ENCODE peak calls at places on chromosomes 3 and 15, in ten cellular contexts. E, X, K, C, A, F, P, B, Q and L are unnamed samples.

GRCh38 chr15:72353266-72353665 is 22.5 kb downstream of the HEXA start:
- DNase-seq in A (no peak), B (no peak), K (no peak), X (no peak), E (no peak), F (no peak), P (no peak), Q (no peak), C (no peak), L (no peak)

GRCh38 chr15:57015897-57016296 is 97.5 kb downstream of the TCF12 start:
- DNase-seq in Q (no peak), F (no peak), X (no peak), P (no peak), K (no peak), B (no peak), A (no peak), E (peak), C (no peak), L (no peak)

GRCh38 chr15:70526221-70526973 is 237.0 kb downstream of the UACA start:
- DNase-seq in K (no peak), E (peak), F (no peak), C (peak), Q (peak), A (no peak), B (no peak), P (no peak), X (peak), L (no peak)

GRCh38 chr15:69910511-69910910 is 187.2 kb downstream of the TLE3 start:
- DNase-seq in P (no peak), A (no peak), C (no peak), E (no peak), K (no peak), X (no peak), B (no peak), Q (no peak), F (no peak), L (no peak)

GRCh38 chr15:43920815-43921214 is 94.0 kb downstream of the WDR76 start:
- DNase-seq in F (peak), B (no peak), P (no peak), K (no peak), Q (no peak), C (no peak), E (no peak), A (no peak), X (no peak), L (no peak)

GRCh38 chr15:77455696-77456293 is 35.1 kb downstream of the HMG20A start:
- DNase-seq in X (no peak), P (no peak), B (no peak), Q (no peak), F (no peak), K (no peak), A (no peak), C (no peak), E (peak), L (no peak)

GRCh38 chr15:63970723-63971426 is 75.4 kb downstream of the DAPK2 start:
- DNase-seq in Q (no peak), K (no peak), F (no peak), E (no peak), P (no peak), X (no peak), A (peak), C (no peak), B (no peak), L (no peak)

GRCh38 chr15:94383706-94384105 is 152.3 kb downstream of the MCTP2 start:
- DNase-seq in F (no peak), A (no peak), B (no peak), P (no peak), X (no peak), Q (no peak), C (no peak), K (no peak), E (no peak), L (no peak)

GRCh38 chr3:50503947-50504346 is 513 bp upstream of the CACNA2D2 start:
- DNase-seq in A (no peak), F (no peak), Q (no peak), B (no peak), X (no peak), C (no peak), P (no peak), K (no peak), E (no peak), L (no peak)